ENCODE peak calls at places on chromosomes 16 and 17, in ten cellular contexts. One of them, this sample, is unnamed.
A peak's percentile ranks its signal among the peaks of the same experiment; 100 is the strongest.

GRCh38 chr17:1872976-1873375 is 43.2 kb downstream of the RPA1 start:
- DNase-seq in AG09309: no peak
- DNase-seq in astrocyte of the spinal cord: no peak
- DNase-seq in fibroblast of lung: no peak
- DNase-seq in effector memory CD4-positive, alpha-beta T cell: no peak
- DNase-seq in cardiac muscle cell: no peak
- DNase-seq in heart right ventricle: no peak
- DNase-seq in naive thymus-derived CD4-positive, alpha-beta T cell: no peak
- DNase-seq in HL-60: no peak
- DNase-seq in cardiac fibroblast: no peak
- DNase-seq in this sample: no peak

GRCh38 chr17:48441231-48441711 is 11.3 kb upstream of the SKAP1 start:
- DNase-seq in cardiac muscle cell: no peak
- DNase-seq in HL-60: peak; percentile 29
- DNase-seq in cardiac fibroblast: no peak
- DNase-seq in AG09309: no peak
- DNase-seq in fibroblast of lung: no peak
- DNase-seq in naive thymus-derived CD4-positive, alpha-beta T cell: no peak
- DNase-seq in heart right ventricle: no peak
- DNase-seq in astrocyte of the spinal cord: no peak
- DNase-seq in effector memory CD4-positive, alpha-beta T cell: peak; percentile 42
- DNase-seq in this sample: no peak

GRCh38 chr16:68298907-68299515 is 11.7 kb downstream of the SLC7A6OS start:
- DNase-seq in naive thymus-derived CD4-positive, alpha-beta T cell: no peak
- DNase-seq in astrocyte of the spinal cord: peak; percentile 59
- DNase-seq in cardiac fibroblast: peak; percentile 70
- DNase-seq in AG09309: no peak
- DNase-seq in cardiac muscle cell: no peak
- DNase-seq in HL-60: no peak
- DNase-seq in fibroblast of lung: peak; percentile 73
- DNase-seq in effector memory CD4-positive, alpha-beta T cell: no peak
- DNase-seq in heart right ventricle: peak; percentile 64
- DNase-seq in this sample: no peak

GRCh38 chr17:45050680-45051059 is 762 bp downstream of the DCAKD start:
- DNase-seq in astrocyte of the spinal cord: peak; percentile 42
- DNase-seq in heart right ventricle: no peak
- DNase-seq in cardiac fibroblast: peak; percentile 34
- DNase-seq in HL-60: peak; percentile 18
- DNase-seq in effector memory CD4-positive, alpha-beta T cell: no peak
- DNase-seq in cardiac muscle cell: no peak
- DNase-seq in fibroblast of lung: no peak
- DNase-seq in naive thymus-derived CD4-positive, alpha-beta T cell: peak; percentile 52
- DNase-seq in AG09309: no peak
- DNase-seq in this sample: peak; percentile 33

GRCh38 chr16:57535680-57536305 is 578 bp downstream of the CCDC102A start:
- DNase-seq in AG09309: peak; percentile 52
- DNase-seq in naive thymus-derived CD4-positive, alpha-beta T cell: peak; percentile 94
- DNase-seq in astrocyte of the spinal cord: peak; percentile 89
- DNase-seq in HL-60: peak; percentile 79
- DNase-seq in heart right ventricle: peak; percentile 96
- DNase-seq in effector memory CD4-positive, alpha-beta T cell: peak; percentile 94
- DNase-seq in cardiac muscle cell: peak; percentile 94
- DNase-seq in fibroblast of lung: peak; percentile 88
- DNase-seq in cardiac fibroblast: peak; percentile 91
- DNase-seq in this sample: peak; percentile 95

GRCh38 chr17:34178047-34178446 is 77.0 kb upstream of the CCL2 start:
- DNase-seq in effector memory CD4-positive, alpha-beta T cell: no peak
- DNase-seq in fibroblast of lung: no peak
- DNase-seq in astrocyte of the spinal cord: no peak
- DNase-seq in HL-60: no peak
- DNase-seq in cardiac fibroblast: peak; percentile 33
- DNase-seq in cardiac muscle cell: peak; percentile 10
- DNase-seq in heart right ventricle: no peak
- DNase-seq in AG09309: no peak
- DNase-seq in naive thymus-derived CD4-positive, alpha-beta T cell: no peak
- DNase-seq in this sample: no peak

GRCh38 chr17:5049314-5049819 is 14.1 kb upstream of the SLC52A1 start:
- DNase-seq in naive thymus-derived CD4-positive, alpha-beta T cell: no peak
- DNase-seq in HL-60: no peak
- DNase-seq in heart right ventricle: no peak
- DNase-seq in effector memory CD4-positive, alpha-beta T cell: peak; percentile 79
- DNase-seq in astrocyte of the spinal cord: no peak
- DNase-seq in cardiac fibroblast: no peak
- DNase-seq in AG09309: no peak
- DNase-seq in fibroblast of lung: no peak
- DNase-seq in cardiac muscle cell: no peak
- DNase-seq in this sample: peak; percentile 46

GRCh38 chr17:81702934-81703746 is at the start of gene MRPL12:
- DNase-seq in heart right ventricle: peak; percentile 93
- DNase-seq in HL-60: peak; percentile 93
- DNase-seq in cardiac fibroblast: peak; percentile 93
- DNase-seq in AG09309: peak; percentile 45
- DNase-seq in naive thymus-derived CD4-positive, alpha-beta T cell: peak; percentile 87
- DNase-seq in astrocyte of the spinal cord: peak; percentile 91
- DNase-seq in effector memory CD4-positive, alpha-beta T cell: peak; percentile 79
- DNase-seq in fibroblast of lung: peak; percentile 92
- DNase-seq in cardiac muscle cell: peak; percentile 98
- DNase-seq in this sample: peak; percentile 94

GRCh38 chr16:22270525-22270924 is 26.7 kb upstream of the POLR3E start:
- DNase-seq in naive thymus-derived CD4-positive, alpha-beta T cell: no peak
- DNase-seq in astrocyte of the spinal cord: no peak
- DNase-seq in cardiac muscle cell: no peak
- DNase-seq in heart right ventricle: no peak
- DNase-seq in effector memory CD4-positive, alpha-beta T cell: no peak
- DNase-seq in cardiac fibroblast: no peak
- DNase-seq in fibroblast of lung: peak; percentile 35
- DNase-seq in HL-60: no peak
- DNase-seq in AG09309: no peak
- DNase-seq in this sample: no peak

GRCh38 chr17:51014129-51014528 is 106.5 kb downstream of the SPAG9 start:
- DNase-seq in cardiac muscle cell: no peak
- DNase-seq in fibroblast of lung: no peak
- DNase-seq in heart right ventricle: no peak
- DNase-seq in AG09309: no peak
- DNase-seq in astrocyte of the spinal cord: no peak
- DNase-seq in HL-60: no peak
- DNase-seq in effector memory CD4-positive, alpha-beta T cell: no peak
- DNase-seq in naive thymus-derived CD4-positive, alpha-beta T cell: no peak
- DNase-seq in cardiac fibroblast: no peak
- DNase-seq in this sample: no peak

GRCh38 chr17:30379303-30380105 is 777 bp downstream of the CPD start:
- DNase-seq in HL-60: peak; percentile 23
- DNase-seq in heart right ventricle: peak; percentile 18
- DNase-seq in cardiac muscle cell: peak; percentile 39
- DNase-seq in fibroblast of lung: no peak
- DNase-seq in effector memory CD4-positive, alpha-beta T cell: no peak
- DNase-seq in cardiac fibroblast: no peak
- DNase-seq in AG09309: no peak
- DNase-seq in naive thymus-derived CD4-positive, alpha-beta T cell: peak; percentile 43
- DNase-seq in astrocyte of the spinal cord: no peak
- DNase-seq in this sample: peak; percentile 33

GRCh38 chr16:57999971-58000705 is at the start of gene ZNF319:
- DNase-seq in cardiac muscle cell: peak; percentile 56
- DNase-seq in fibroblast of lung: no peak
- DNase-seq in heart right ventricle: no peak
- DNase-seq in cardiac fibroblast: no peak
- DNase-seq in HL-60: no peak
- DNase-seq in effector memory CD4-positive, alpha-beta T cell: no peak
- DNase-seq in naive thymus-derived CD4-positive, alpha-beta T cell: no peak
- DNase-seq in astrocyte of the spinal cord: no peak
- DNase-seq in AG09309: no peak
- DNase-seq in this sample: no peak

DNA sequence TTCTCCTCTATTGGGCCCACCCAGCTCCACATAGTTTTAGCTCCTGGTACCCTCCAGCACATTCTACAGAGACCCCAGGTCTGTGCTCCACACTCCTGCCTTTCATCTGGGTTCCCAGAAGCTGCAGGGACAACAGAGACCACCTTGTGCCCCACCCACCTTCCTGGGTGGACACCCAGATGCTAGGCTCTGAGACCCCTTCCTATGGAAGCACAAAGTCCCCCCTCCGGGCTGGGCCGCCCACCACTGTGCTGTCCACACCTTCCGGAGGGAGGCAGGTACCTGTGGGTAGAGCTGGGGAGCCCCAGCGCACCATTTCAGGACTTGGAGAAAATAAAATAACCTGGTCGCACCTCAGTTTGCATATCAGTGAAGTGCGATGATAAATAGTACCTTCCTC is 224.9 kb upstream of the FOXF1 start:
- DNase-seq in astrocyte of the spinal cord: no peak
- DNase-seq in cardiac muscle cell: no peak
- DNase-seq in heart right ventricle: no peak
- DNase-seq in effector memory CD4-positive, alpha-beta T cell: no peak
- DNase-seq in AG09309: no peak
- DNase-seq in fibroblast of lung: no peak
- DNase-seq in HL-60: no peak
- DNase-seq in cardiac fibroblast: no peak
- DNase-seq in naive thymus-derived CD4-positive, alpha-beta T cell: no peak
- DNase-seq in this sample: no peak
- H3K4me3 ChIP-seq in astrocyte of the spinal cord: no peak overlapping the region
- H3K4me3 ChIP-seq in cardiac muscle cell: no peak overlapping the region
- H3K4me3 ChIP-seq in heart right ventricle: no peak overlapping the region
- H3K4me3 ChIP-seq in effector memory CD4-positive, alpha-beta T cell: no peak overlapping the region
- H3K4me3 ChIP-seq in AG09309: no peak overlapping the region
- H3K4me3 ChIP-seq in fibroblast of lung: no peak overlapping the region
- H3K4me3 ChIP-seq in HL-60: no peak overlapping the region
- H3K4me3 ChIP-seq in cardiac fibroblast: no peak overlapping the region
- H3K4me3 ChIP-seq in naive thymus-derived CD4-positive, alpha-beta T cell: no peak overlapping the region
- H3K4me3 ChIP-seq in this sample: no peak overlapping the region

DNA sequence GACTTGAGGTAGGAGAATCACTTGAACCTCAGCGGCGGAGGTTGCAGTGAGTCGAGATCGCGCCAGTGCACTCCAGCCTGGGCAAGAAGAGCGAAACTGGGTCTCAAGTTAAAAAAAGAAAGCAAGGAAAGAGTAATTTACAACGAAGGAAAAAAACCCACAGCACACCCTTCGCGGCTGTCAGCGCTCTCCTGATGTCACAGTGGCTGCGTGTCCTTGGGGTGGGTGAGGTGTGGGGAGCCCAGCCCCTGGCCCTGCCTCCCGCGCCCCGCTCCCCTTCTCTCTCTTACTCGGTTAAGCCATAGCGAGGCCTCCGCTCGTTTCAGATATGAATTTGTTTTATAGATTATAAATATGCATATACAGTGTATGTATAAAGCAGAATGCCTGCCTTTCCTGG is 740 bp upstream of the JPT2 start:
- DNase-seq in naive thymus-derived CD4-positive, alpha-beta T cell: no peak
- DNase-seq in AG09309: no peak
- DNase-seq in heart right ventricle: no peak
- DNase-seq in HL-60: no peak
- DNase-seq in fibroblast of lung: no peak
- DNase-seq in astrocyte of the spinal cord: no peak
- DNase-seq in cardiac muscle cell: no peak
- DNase-seq in cardiac fibroblast: no peak
- DNase-seq in effector memory CD4-positive, alpha-beta T cell: no peak
- DNase-seq in this sample: no peak
- H3K4me3 ChIP-seq in naive thymus-derived CD4-positive, alpha-beta T cell: no peak overlapping the region
- H3K4me3 ChIP-seq in AG09309: no peak overlapping the region
- H3K4me3 ChIP-seq in heart right ventricle: no peak overlapping the region
- H3K4me3 ChIP-seq in HL-60: no peak overlapping the region
- H3K4me3 ChIP-seq in fibroblast of lung: peak overlapping the region; percentile 36
- H3K4me3 ChIP-seq in astrocyte of the spinal cord: no peak overlapping the region
- H3K4me3 ChIP-seq in cardiac muscle cell: peak overlapping the region; percentile 36
- H3K4me3 ChIP-seq in cardiac fibroblast: no peak overlapping the region
- H3K4me3 ChIP-seq in effector memory CD4-positive, alpha-beta T cell: no peak overlapping the region
- H3K4me3 ChIP-seq in this sample: peak overlapping the region; percentile 67

DNA sequence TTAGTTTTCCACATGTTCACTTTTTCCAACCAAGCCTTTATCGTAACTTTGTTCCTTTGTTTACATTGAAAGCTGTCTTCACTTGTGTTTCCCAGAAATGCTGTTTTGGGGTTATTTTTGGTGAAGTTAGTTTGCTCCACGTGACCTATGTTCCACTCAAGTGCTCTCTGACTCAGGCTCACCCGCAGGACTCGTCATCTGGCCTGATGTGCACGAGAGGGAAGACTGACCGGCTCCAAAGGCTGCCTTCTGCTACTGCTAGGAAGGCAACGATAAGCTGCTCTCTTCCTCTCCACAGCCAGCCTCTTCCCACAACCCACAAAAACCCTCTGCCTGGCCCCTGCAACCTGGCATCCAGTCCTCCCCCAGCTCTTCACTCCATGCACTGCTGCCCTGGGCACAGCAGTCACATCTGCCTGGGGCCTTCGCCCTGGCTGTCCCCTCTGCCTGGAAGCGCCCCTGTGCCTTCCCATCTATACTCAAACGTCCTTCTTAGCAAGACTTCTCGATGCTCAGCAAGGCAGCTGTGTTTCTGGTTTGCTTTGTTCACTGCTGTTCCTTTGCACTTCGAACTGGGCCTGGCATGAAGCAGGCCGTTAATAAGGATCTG is 28.0 kb downstream of the ZCCHC14 start:
- DNase-seq in naive thymus-derived CD4-positive, alpha-beta T cell: peak; percentile 45
- DNase-seq in effector memory CD4-positive, alpha-beta T cell: no peak
- DNase-seq in cardiac fibroblast: peak; percentile 92
- DNase-seq in HL-60: peak; percentile 68
- DNase-seq in fibroblast of lung: peak; percentile 98
- DNase-seq in heart right ventricle: peak; percentile 81
- DNase-seq in astrocyte of the spinal cord: peak; percentile 91
- DNase-seq in AG09309: peak; percentile 71
- DNase-seq in cardiac muscle cell: peak; percentile 49
- DNase-seq in this sample: peak; percentile 66
- H3K4me3 ChIP-seq in naive thymus-derived CD4-positive, alpha-beta T cell: peak overlapping the region; percentile 8
- H3K4me3 ChIP-seq in effector memory CD4-positive, alpha-beta T cell: peak overlapping the region; percentile 7
- H3K4me3 ChIP-seq in cardiac fibroblast: peak overlapping the region; percentile 17
- H3K4me3 ChIP-seq in HL-60: peak overlapping the region; percentile 6
- H3K4me3 ChIP-seq in fibroblast of lung: peak overlapping the region; percentile 48
- H3K4me3 ChIP-seq in heart right ventricle: peak overlapping the region; percentile 3
- H3K4me3 ChIP-seq in astrocyte of the spinal cord: peak overlapping the region; percentile 12
- H3K4me3 ChIP-seq in AG09309: peak overlapping the region; percentile 7
- H3K4me3 ChIP-seq in cardiac muscle cell: no peak overlapping the region
- H3K4me3 ChIP-seq in this sample: no peak overlapping the region

GRCh38 chr16:28136751-28137434 is 73.4 kb upstream of the GSG1L start:
- DNase-seq in fibroblast of lung: no peak
- DNase-seq in cardiac muscle cell: no peak
- DNase-seq in AG09309: no peak
- DNase-seq in astrocyte of the spinal cord: no peak
- DNase-seq in effector memory CD4-positive, alpha-beta T cell: peak; percentile 31
- DNase-seq in HL-60: no peak
- DNase-seq in naive thymus-derived CD4-positive, alpha-beta T cell: no peak
- DNase-seq in heart right ventricle: no peak
- DNase-seq in cardiac fibroblast: no peak
- DNase-seq in this sample: no peak

GRCh38 chr16:28139530-28139929 is 72.2 kb downstream of the XPO6 start:
- DNase-seq in heart right ventricle: no peak
- DNase-seq in AG09309: no peak
- DNase-seq in fibroblast of lung: no peak
- DNase-seq in naive thymus-derived CD4-positive, alpha-beta T cell: no peak
- DNase-seq in effector memory CD4-positive, alpha-beta T cell: no peak
- DNase-seq in cardiac muscle cell: no peak
- DNase-seq in cardiac fibroblast: no peak
- DNase-seq in astrocyte of the spinal cord: no peak
- DNase-seq in HL-60: no peak
- DNase-seq in this sample: no peak

GRCh38 chr16:28146536-28146935 is 65.2 kb downstream of the XPO6 start:
- DNase-seq in heart right ventricle: no peak
- DNase-seq in astrocyte of the spinal cord: no peak
- DNase-seq in fibroblast of lung: no peak
- DNase-seq in AG09309: no peak
- DNase-seq in HL-60: no peak
- DNase-seq in naive thymus-derived CD4-positive, alpha-beta T cell: no peak
- DNase-seq in cardiac muscle cell: no peak
- DNase-seq in effector memory CD4-positive, alpha-beta T cell: no peak
- DNase-seq in cardiac fibroblast: no peak
- DNase-seq in this sample: no peak

GRCh38 chr16:28140788-28141618 is 70.8 kb downstream of the XPO6 start:
- DNase-seq in effector memory CD4-positive, alpha-beta T cell: peak; percentile 70
- DNase-seq in cardiac muscle cell: no peak
- DNase-seq in fibroblast of lung: no peak
- DNase-seq in naive thymus-derived CD4-positive, alpha-beta T cell: peak; percentile 53
- DNase-seq in AG09309: no peak
- DNase-seq in heart right ventricle: peak; percentile 13
- DNase-seq in HL-60: peak; percentile 91
- DNase-seq in cardiac fibroblast: peak; percentile 21
- DNase-seq in astrocyte of the spinal cord: no peak
- DNase-seq in this sample: peak; percentile 37
- H3K4me3 ChIP-seq in effector memory CD4-positive, alpha-beta T cell: peak overlapping the region; percentile 31
- H3K4me3 ChIP-seq in cardiac muscle cell: no peak overlapping the region
- H3K4me3 ChIP-seq in fibroblast of lung: no peak overlapping the region
- H3K4me3 ChIP-seq in naive thymus-derived CD4-positive, alpha-beta T cell: peak overlapping the region; percentile 58
- H3K4me3 ChIP-seq in AG09309: no peak overlapping the region
- H3K4me3 ChIP-seq in heart right ventricle: no peak overlapping the region
- H3K4me3 ChIP-seq in HL-60: no peak overlapping the region
- H3K4me3 ChIP-seq in cardiac fibroblast: no peak overlapping the region
- H3K4me3 ChIP-seq in astrocyte of the spinal cord: no peak overlapping the region
- H3K4me3 ChIP-seq in this sample: no peak overlapping the region

This sample was measured in transverse colon.